ENCODE peak calls at places on chromosomes 11 and 22, in eight cellular contexts. K is right lobe of liver, E is HCT116, P is prostate gland, C is tibial nerve, B is heart left ventricle, F is vagina, H is A549. I is an unnamed sample.
A peak's percentile ranks its signal among the peaks of the same experiment; 100 is the strongest.

GRCh38 chr11:69588270-69588669 is 52.7 kb upstream of the CCND1 start:
- DNase-seq in F (no peak), P (no peak), C (no peak), E (peak; percentile 54), H (peak; percentile 66), K (no peak), B (no peak), I (no peak)

GRCh38 chr11:83574516-83574915 is 288.3 kb upstream of the CCDC90B start:
- DNase-seq in H (no peak), E (no peak), F (no peak), B (no peak), K (no peak), C (no peak), P (no peak), I (no peak)

GRCh38 chr11:65376138-65376713 is 6.2 kb downstream of the SLC25A45 start:
- DNase-seq in F (no peak), E (no peak), K (no peak), H (no peak), B (no peak), P (no peak), C (no peak), I (no peak)

GRCh38 chr11:25057861-25058260 is 561.0 kb downstream of the LUZP2 start:
- DNase-seq in P (no peak), H (no peak), E (no peak), B (no peak), K (no peak), F (no peak), C (no peak), I (no peak)

GRCh38 chr11:35260342-35260985 is 121.5 kb downstream of the CD44 start:
- DNase-seq in F (no peak), P (no peak), C (no peak), K (no peak), E (no peak), H (peak; percentile 69), B (no peak), I (no peak)

GRCh38 chr11:109547356-109548027 is 125.5 kb downstream of the C11orf87 start:
- DNase-seq in H (no peak), E (no peak), C (no peak), K (no peak), P (no peak), B (no peak), F (no peak), I (no peak)

GRCh38 chr11:3865388-3866193 is 10.1 kb downstream of the STIM1 start:
- DNase-seq in P (peak; percentile 22), H (no peak), F (no peak), E (no peak), B (no peak), C (no peak), K (no peak), I (no peak)

GRCh38 chr11:57316017-57316416 is 8.7 kb downstream of the TNKS1BP1 start:
- DNase-seq in P (no peak), K (peak; percentile 34), C (no peak), E (no peak), F (no peak), H (no peak), B (peak; percentile 64), I (no peak)

DNA sequence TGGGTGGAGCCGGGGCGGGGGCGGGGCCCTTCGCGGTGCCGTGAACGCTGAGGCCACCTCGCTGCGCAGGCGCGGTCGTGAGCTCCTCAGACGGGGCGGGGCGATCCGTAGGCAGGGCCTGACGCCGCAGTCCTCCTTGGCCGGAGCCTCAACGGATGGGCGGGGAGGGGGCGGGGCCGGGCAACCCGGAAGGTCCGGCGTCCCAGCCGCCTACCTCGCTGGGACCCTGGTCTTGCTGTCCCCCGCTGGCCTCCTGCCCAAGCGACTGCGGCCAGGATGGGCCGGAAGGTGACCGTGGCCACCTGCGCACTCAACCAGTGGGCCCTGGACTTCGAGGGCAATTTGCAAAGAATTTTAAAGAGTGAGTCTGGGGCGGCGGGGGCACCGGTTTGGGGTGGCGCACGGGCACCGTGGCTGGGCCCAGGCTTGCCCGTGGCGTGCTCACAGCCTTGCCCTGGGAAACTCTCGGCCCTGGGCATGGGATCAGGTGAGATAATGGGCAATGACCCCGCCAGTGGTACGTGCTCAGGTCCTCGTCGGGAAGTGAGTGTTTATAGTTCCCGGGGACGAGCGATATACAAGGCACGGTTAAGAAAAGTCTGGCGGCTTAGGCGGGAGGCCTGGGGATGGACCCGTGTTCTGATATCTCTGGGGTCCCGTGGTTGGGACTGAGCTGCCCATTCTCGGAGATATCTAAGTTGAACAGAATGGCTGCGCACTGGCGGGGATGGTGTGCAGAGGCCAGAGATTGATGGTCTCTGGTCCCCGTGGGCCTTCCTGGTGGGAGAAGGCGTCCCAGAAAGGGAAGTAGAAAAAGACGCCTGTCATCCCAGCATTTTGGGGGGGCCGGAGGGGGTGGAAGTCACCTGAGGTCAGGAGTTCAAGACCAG is at the start of gene NADSYN1:
- DNase-seq in E (peak; percentile 80), B (peak; percentile 99), H (peak; percentile 93), K (peak; percentile 99), C (peak; percentile 94), P (peak; percentile 96), F (no peak), I (peak; percentile 98)
- TF ChIP-seq POLR2A in E (no peak), B (peak; percentile 63), H (peak; percentile 82), K (peak; percentile 68), C (peak; percentile 48), P (peak; percentile 66), F (no peak), I (peak; percentile 61)

GRCh38 chr11:120108154-120108784 is 29.6 kb downstream of the TRIM29 start:
- DNase-seq in F (no peak), H (peak; percentile 24), E (no peak), C (peak; percentile 65), P (peak; percentile 67), K (peak; percentile 74), B (peak; percentile 83), I (peak; percentile 81)
- H3K27ac ChIP-seq in F (no peak overlapping the region), H (no peak overlapping the region), E (no peak overlapping the region), C (no peak overlapping the region), P (no peak overlapping the region), K (no peak overlapping the region), B (no peak overlapping the region), I (no peak overlapping the region)

GRCh38 chr11:130439876-130440275 is 8.6 kb upstream of the ADAMTS15 start:
- DNase-seq in C (no peak), E (no peak), K (no peak), B (no peak), H (no peak), P (no peak), F (no peak), I (no peak)
- H3K4me3 ChIP-seq in C (no peak overlapping the region), E (no peak overlapping the region), K (no peak overlapping the region), B (no peak overlapping the region), H (no peak overlapping the region), P (no peak overlapping the region), F (no peak overlapping the region), I (no peak overlapping the region)

DNA sequence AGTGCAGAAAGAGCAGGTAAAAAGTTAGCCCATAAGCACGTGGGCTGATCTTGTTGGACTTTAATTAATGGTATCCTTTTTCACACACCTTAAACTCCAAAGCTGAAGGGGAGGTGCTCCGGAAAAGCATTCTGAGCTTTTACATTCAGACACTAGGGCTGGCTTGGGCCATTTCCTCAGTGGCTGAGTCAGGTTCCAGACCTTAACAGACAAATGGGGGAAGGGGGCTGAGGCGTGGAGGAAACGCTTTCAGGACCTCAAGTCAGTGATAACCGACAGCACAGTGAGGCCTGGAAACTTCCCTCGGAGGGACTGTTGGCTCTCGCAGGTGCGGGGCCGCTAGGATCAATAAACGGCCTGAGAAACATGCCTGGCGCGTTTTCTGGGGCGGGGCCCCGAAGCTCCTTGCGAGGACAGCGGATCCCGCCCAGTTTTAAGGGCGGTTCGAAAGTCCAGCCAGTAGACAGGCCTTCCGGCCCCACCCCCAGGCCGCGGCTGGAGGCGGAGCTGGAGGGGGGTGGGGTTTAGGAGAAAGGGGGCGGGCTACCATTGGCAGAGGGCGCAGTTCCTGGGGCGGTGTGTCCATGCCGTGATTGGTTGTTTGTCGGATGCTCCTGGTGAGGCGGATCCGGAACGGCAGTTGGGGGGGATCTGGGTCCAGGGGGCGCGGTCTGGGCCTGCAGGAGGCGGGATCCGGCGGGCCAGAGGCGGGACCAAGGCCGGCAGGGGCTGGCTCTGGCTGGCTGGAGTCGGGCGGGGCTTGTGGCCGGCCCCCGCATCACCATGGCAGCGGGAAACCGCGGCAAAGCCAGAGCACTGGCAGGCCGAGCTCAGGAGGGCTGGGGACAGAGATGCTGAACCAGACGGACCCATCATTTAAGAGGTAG is 8.0 kb downstream of the C11orf52 start:
- DNase-seq in E (peak; percentile 93), K (peak; percentile 98), C (peak; percentile 94), B (peak; percentile 98), P (peak; percentile 96), F (peak; percentile 97), H (peak; percentile 93), I (peak; percentile 98)
- TF ChIP-seq POLR2A in E (no peak), K (peak; percentile 29), C (peak; percentile 89), B (peak; percentile 72), P (peak; percentile 79), F (no peak), H (peak; percentile 63), I (peak; percentile 44)

GRCh38 chr11:15968461-15969130 is 387.8 kb downstream of the SOX6 start:
- DNase-seq in C (peak; percentile 31), P (no peak), F (no peak), K (no peak), B (no peak), H (no peak), E (no peak), I (no peak)
- H3K27ac ChIP-seq in C (peak overlapping the region; percentile 77), P (no peak overlapping the region), F (peak overlapping the region; percentile 64), K (peak overlapping the region; percentile 44), B (peak overlapping the region; percentile 78), H (peak overlapping the region; percentile 89), E (no peak overlapping the region), I (no peak overlapping the region)

DNA sequence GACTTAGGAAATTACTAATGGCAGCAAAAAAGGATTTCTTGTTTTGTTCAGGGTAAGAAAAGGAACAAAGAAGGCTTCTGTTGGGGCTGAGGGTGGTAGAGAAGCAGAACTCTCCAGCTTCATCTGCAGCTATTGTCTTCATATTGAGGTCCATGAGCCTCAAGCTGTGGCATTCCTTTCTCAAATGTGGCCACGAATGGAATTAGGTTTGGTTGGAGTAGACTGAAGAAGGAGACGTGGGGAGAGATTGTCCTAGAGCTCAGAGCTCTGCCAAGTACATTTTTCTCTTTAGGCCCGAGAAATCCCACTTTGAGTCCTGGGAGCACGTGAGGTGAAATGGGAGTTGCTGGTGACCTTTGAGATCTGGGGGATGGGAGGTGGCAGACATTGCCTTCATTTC is 25.8 kb upstream of the MYOD1 start:
- DNase-seq in C (no peak), B (no peak), F (no peak), E (no peak), P (no peak), K (no peak), H (no peak), I (no peak)
- H3K4me3 ChIP-seq in C (no peak overlapping the region), B (no peak overlapping the region), F (no peak overlapping the region), E (no peak overlapping the region), P (no peak overlapping the region), K (no peak overlapping the region), H (no peak overlapping the region), I (no peak overlapping the region)

GRCh38 chr22:37226514-37226913 is 14.2 kb upstream of the SSTR3 start:
- DNase-seq in E (no peak), F (no peak), P (no peak), K (no peak), B (no peak), H (no peak), C (no peak), I (no peak)

GRCh38 chr22:37229805-37230672 is 14.0 kb downstream of the RAC2 start:
- DNase-seq in B (peak; percentile 78), C (no peak), H (no peak), P (no peak), K (no peak), E (peak; percentile 51), F (no peak), I (no peak)

GRCh38 chr22:37229012-37229804 is 14.9 kb downstream of the RAC2 start:
- DNase-seq in B (no peak), K (no peak), C (no peak), P (no peak), H (peak; percentile 41), E (peak; percentile 43), F (no peak), I (peak; percentile 75)

GRCh38 chr22:37226087-37226486 is 13.8 kb upstream of the SSTR3 start:
- DNase-seq in P (no peak), C (no peak), E (no peak), H (no peak), K (no peak), F (no peak), B (peak; percentile 31), I (no peak)

GRCh38 chr22:37228106-37229011 is 15.7 kb downstream of the RAC2 start:
- DNase-seq in P (no peak), C (no peak), F (no peak), K (no peak), B (peak; percentile 77), E (peak; percentile 37), H (no peak), I (no peak)
- TF ChIP-seq POLR2A in P (no peak), C (no peak), F (no peak), K (no peak), B (no peak), E (no peak), H (no peak), I (no peak)

I was measured in adrenal gland.